ENCODE peak calls at places on chromosomes 11 and 22, in seven cellular contexts. One of them, this sample, is unnamed. For H3K27me3, the result is how much of the 10 kb centered on the place peaks cover.

GRCh38 chr11:70699294-70700221 is 301.2 kb downstream of the CTTN start:
- DNase-seq in prostate gland: no peak
- DNase-seq in dorsolateral prefrontal cortex: no peak
- DNase-seq in neuronal stem cell: peak
- DNase-seq in Caco-2: no peak
- DNase-seq in HCT116: no peak
- DNase-seq in SK-N-SH: peak
- DNase-seq in this sample: peak

GRCh38 chr22:42275970-42276369 is 5.5 kb upstream of the TCF20 start:
- DNase-seq in prostate gland: no peak
- DNase-seq in dorsolateral prefrontal cortex: no peak
- DNase-seq in neuronal stem cell: peak
- DNase-seq in Caco-2: no peak
- DNase-seq in HCT116: no peak
- DNase-seq in SK-N-SH: no peak
- DNase-seq in this sample: peak

GRCh38 chr22:28299760-28300159 is 379.9 kb downstream of the TTC28 start:
- DNase-seq in prostate gland: no peak
- DNase-seq in dorsolateral prefrontal cortex: no peak
- DNase-seq in neuronal stem cell: no peak
- DNase-seq in Caco-2: no peak
- DNase-seq in HCT116: no peak
- DNase-seq in SK-N-SH: no peak
- DNase-seq in this sample: no peak

GRCh38 chr11:18536195-18536594 is 9.5 kb upstream of the TSG101 start:
- DNase-seq in prostate gland: no peak
- DNase-seq in dorsolateral prefrontal cortex: no peak
- DNase-seq in neuronal stem cell: no peak
- DNase-seq in Caco-2: no peak
- DNase-seq in HCT116: no peak
- DNase-seq in SK-N-SH: no peak
- DNase-seq in this sample: no peak

GRCh38 chr22:36470994-36471331 is 10.5 kb downstream of the TXN2 start:
- DNase-seq in prostate gland: no peak
- DNase-seq in dorsolateral prefrontal cortex: no peak
- DNase-seq in neuronal stem cell: no peak
- DNase-seq in Caco-2: no peak
- DNase-seq in HCT116: no peak
- DNase-seq in SK-N-SH: no peak
- DNase-seq in this sample: no peak

GRCh38 chr11:12526789-12527188 is 147.4 kb upstream of the TEAD1 start:
- DNase-seq in prostate gland: no peak
- DNase-seq in dorsolateral prefrontal cortex: no peak
- DNase-seq in neuronal stem cell: no peak
- DNase-seq in Caco-2: no peak
- DNase-seq in HCT116: no peak
- DNase-seq in SK-N-SH: no peak
- DNase-seq in this sample: no peak

GRCh38 chr11:67441082-67441683 is 2.1 kb downstream of the CORO1B start:
- DNase-seq in prostate gland: no peak
- DNase-seq in dorsolateral prefrontal cortex: no peak
- DNase-seq in neuronal stem cell: no peak
- DNase-seq in Caco-2: no peak
- DNase-seq in HCT116: no peak
- DNase-seq in SK-N-SH: no peak
- DNase-seq in this sample: no peak

GRCh38 chr11:86515297-86516094 is 140.8 kb downstream of the CCDC81 start:
- DNase-seq in prostate gland: no peak
- DNase-seq in dorsolateral prefrontal cortex: no peak
- DNase-seq in neuronal stem cell: no peak
- DNase-seq in Caco-2: no peak
- DNase-seq in HCT116: no peak
- DNase-seq in SK-N-SH: peak
- DNase-seq in this sample: no peak

GRCh38 chr11:72821920-72822799 is 7.9 kb downstream of the ATG16L2 start:
- DNase-seq in prostate gland: peak
- DNase-seq in dorsolateral prefrontal cortex: peak
- DNase-seq in neuronal stem cell: peak
- DNase-seq in Caco-2: peak
- DNase-seq in HCT116: peak
- DNase-seq in SK-N-SH: peak
- DNase-seq in this sample: peak

GRCh38 chr11:58513747-58514367 is 6.0 kb upstream of the OR5B21 start:
- DNase-seq in prostate gland: peak
- DNase-seq in dorsolateral prefrontal cortex: no peak
- DNase-seq in neuronal stem cell: peak
- DNase-seq in Caco-2: peak
- DNase-seq in HCT116: peak
- DNase-seq in SK-N-SH: peak
- DNase-seq in this sample: peak

GRCh38 chr11:68550485-68550817 is 89.9 kb downstream of the PPP6R3 start:
- DNase-seq in prostate gland: no peak
- DNase-seq in dorsolateral prefrontal cortex: no peak
- DNase-seq in neuronal stem cell: no peak
- DNase-seq in Caco-2: no peak
- DNase-seq in HCT116: no peak
- DNase-seq in SK-N-SH: no peak
- DNase-seq in this sample: no peak

GRCh38 chr11:68950268-68950667 is 30.5 kb downstream of the MRGPRD start:
- DNase-seq in prostate gland: no peak
- DNase-seq in dorsolateral prefrontal cortex: no peak
- DNase-seq in neuronal stem cell: peak
- DNase-seq in Caco-2: peak
- DNase-seq in HCT116: peak
- DNase-seq in SK-N-SH: peak
- DNase-seq in this sample: peak

GRCh38 chr11:64100345-64100744 is 64.6 kb downstream of the FLRT1 start:
- DNase-seq in prostate gland: no peak
- DNase-seq in dorsolateral prefrontal cortex: no peak
- DNase-seq in neuronal stem cell: no peak
- DNase-seq in Caco-2: peak
- DNase-seq in HCT116: no peak
- DNase-seq in SK-N-SH: no peak
- DNase-seq in this sample: peak

GRCh38 chr22:42549329-42550060 is 4.3 kb upstream of the SERHL2 start:
- DNase-seq in prostate gland: no peak
- DNase-seq in dorsolateral prefrontal cortex: no peak
- DNase-seq in neuronal stem cell: no peak
- DNase-seq in Caco-2: no peak
- DNase-seq in HCT116: no peak
- DNase-seq in SK-N-SH: no peak
- DNase-seq in this sample: peak

GRCh38 chr22:23182289-23183106 is 2.2 kb downstream of the BCR start:
- DNase-seq in prostate gland: peak
- DNase-seq in dorsolateral prefrontal cortex: no peak
- DNase-seq in neuronal stem cell: no peak
- DNase-seq in Caco-2: no peak
- DNase-seq in HCT116: no peak
- DNase-seq in SK-N-SH: no peak
- DNase-seq in this sample: peak

GRCh38 chr22:28925916-28926315 is 42.5 kb downstream of the ZNRF3 start:
- DNase-seq in prostate gland: no peak
- DNase-seq in dorsolateral prefrontal cortex: no peak
- DNase-seq in neuronal stem cell: no peak
- DNase-seq in Caco-2: no peak
- DNase-seq in HCT116: no peak
- DNase-seq in SK-N-SH: no peak
- DNase-seq in this sample: peak

GRCh38 chr11:120858740-120859139 is 165.2 kb upstream of the TBCEL start:
- DNase-seq in prostate gland: no peak
- DNase-seq in dorsolateral prefrontal cortex: no peak
- DNase-seq in neuronal stem cell: no peak
- DNase-seq in Caco-2: no peak
- DNase-seq in HCT116: no peak
- DNase-seq in SK-N-SH: no peak
- DNase-seq in this sample: no peak
- H3K4me3 ChIP-seq in prostate gland: no peak
- H3K4me3 ChIP-seq in dorsolateral prefrontal cortex: no peak
- H3K4me3 ChIP-seq in neuronal stem cell: no peak
- H3K4me3 ChIP-seq in Caco-2: no peak
- H3K4me3 ChIP-seq in HCT116: no peak
- H3K4me3 ChIP-seq in SK-N-SH: no peak
- H3K4me3 ChIP-seq in this sample: no peak

GRCh38 chr11:553949-554398 is 6.6 kb downstream of the LMNTD2 start:
- DNase-seq in prostate gland: no peak
- DNase-seq in dorsolateral prefrontal cortex: no peak
- DNase-seq in neuronal stem cell: no peak
- DNase-seq in Caco-2: no peak
- DNase-seq in HCT116: no peak
- DNase-seq in SK-N-SH: no peak
- DNase-seq in this sample: no peak

GRCh38 chr11:553083-553948 is 7.2 kb downstream of the LMNTD2 start:
- DNase-seq in prostate gland: no peak
- DNase-seq in dorsolateral prefrontal cortex: no peak
- DNase-seq in neuronal stem cell: no peak
- DNase-seq in Caco-2: no peak
- DNase-seq in HCT116: no peak
- DNase-seq in SK-N-SH: no peak
- DNase-seq in this sample: no peak

GRCh38 chr11:555500-556174 is 4.9 kb downstream of the LMNTD2 start:
- DNase-seq in prostate gland: no peak
- DNase-seq in dorsolateral prefrontal cortex: no peak
- DNase-seq in neuronal stem cell: no peak
- DNase-seq in Caco-2: no peak
- DNase-seq in HCT116: no peak
- DNase-seq in SK-N-SH: peak
- DNase-seq in this sample: peak

GRCh38 chr11:554824-555499 is 5.6 kb downstream of the LMNTD2 start:
- DNase-seq in prostate gland: peak
- DNase-seq in dorsolateral prefrontal cortex: no peak
- DNase-seq in neuronal stem cell: peak
- DNase-seq in Caco-2: peak
- DNase-seq in HCT116: peak
- DNase-seq in SK-N-SH: peak
- DNase-seq in this sample: peak

DNA sequence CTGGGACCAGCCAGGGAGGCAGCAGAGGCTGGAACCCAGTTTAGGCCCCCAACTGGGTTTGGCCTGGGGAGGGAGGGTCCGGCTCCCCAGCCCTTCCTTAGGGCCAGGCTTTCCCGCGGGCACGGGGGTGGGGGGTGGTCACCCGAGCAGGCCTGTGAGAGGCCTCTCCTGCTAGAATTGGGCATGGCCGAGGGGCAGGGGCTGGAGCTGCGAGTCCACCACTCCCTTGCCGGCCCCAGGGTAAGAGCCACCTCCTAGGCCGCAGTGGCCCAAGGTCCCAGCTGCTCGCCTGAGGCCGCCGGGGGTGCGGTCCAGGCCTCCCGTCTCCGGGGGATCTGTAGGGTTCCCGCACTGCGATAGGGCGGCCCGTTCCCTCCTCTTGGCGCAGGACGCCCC is 6.1 kb downstream of the LMNTD2 start:
- DNase-seq in prostate gland: no peak
- DNase-seq in dorsolateral prefrontal cortex: no peak
- DNase-seq in neuronal stem cell: no peak
- DNase-seq in Caco-2: peak
- DNase-seq in HCT116: no peak
- DNase-seq in SK-N-SH: no peak
- DNase-seq in this sample: no peak
- H3K27me3 ChIP-seq in prostate gland: under half
- H3K27me3 ChIP-seq in dorsolateral prefrontal cortex: half or more
- H3K27me3 ChIP-seq in neuronal stem cell: under half
- H3K27me3 ChIP-seq in Caco-2: under half
- H3K27me3 ChIP-seq in HCT116: under half
- H3K27me3 ChIP-seq in SK-N-SH: under half
- H3K27me3 ChIP-seq in this sample: under half

DNA sequence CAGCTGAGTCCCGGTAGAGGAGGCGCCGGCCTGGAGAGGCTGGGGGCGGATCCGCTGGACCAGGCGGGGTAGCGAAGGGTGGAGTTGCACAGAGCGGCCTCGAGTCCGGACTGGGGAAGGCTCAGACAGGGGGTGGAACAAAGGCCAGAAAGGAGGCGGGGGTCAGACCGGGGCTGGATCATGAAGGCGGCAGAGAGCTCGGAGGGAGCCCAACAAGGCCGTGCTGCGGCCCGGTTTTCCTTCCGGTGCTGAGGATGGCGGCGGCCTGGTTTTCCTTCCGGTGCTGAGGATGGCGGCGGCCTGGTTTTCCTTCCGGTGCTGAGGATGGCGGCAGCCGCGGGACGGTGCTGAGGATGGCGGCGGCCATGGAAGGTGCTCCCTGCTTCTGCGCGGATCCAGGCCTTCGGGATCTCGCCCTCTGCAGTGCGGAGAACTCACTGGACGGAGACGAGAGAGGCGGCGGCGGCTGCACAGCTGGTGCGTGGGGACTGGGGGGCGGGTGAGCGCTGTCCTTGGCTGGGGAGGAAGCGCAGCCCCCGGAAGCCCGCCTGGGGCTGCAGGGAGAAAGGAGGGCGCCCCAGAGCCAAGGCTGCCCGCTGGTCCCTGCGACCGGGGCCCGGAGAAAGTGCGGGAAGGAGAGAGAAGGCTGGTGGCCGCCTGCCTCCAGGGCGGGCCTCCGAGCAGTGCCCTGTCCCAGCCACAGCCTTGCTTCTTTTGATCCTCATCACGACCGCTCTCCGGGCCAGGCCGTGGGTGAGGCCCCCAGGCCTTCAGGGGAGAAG is 350.4 kb upstream of the B3GAT1 start:
- DNase-seq in prostate gland: no peak
- DNase-seq in dorsolateral prefrontal cortex: no peak
- DNase-seq in neuronal stem cell: no peak
- DNase-seq in Caco-2: no peak
- DNase-seq in HCT116: no peak
- DNase-seq in SK-N-SH: no peak
- DNase-seq in this sample: peak
- H3K4me3 ChIP-seq in prostate gland: no peak
- H3K4me3 ChIP-seq in dorsolateral prefrontal cortex: no peak
- H3K4me3 ChIP-seq in neuronal stem cell: no peak
- H3K4me3 ChIP-seq in Caco-2: no peak
- H3K4me3 ChIP-seq in HCT116: no peak
- H3K4me3 ChIP-seq in SK-N-SH: no peak
- H3K4me3 ChIP-seq in this sample: no peak

DNA sequence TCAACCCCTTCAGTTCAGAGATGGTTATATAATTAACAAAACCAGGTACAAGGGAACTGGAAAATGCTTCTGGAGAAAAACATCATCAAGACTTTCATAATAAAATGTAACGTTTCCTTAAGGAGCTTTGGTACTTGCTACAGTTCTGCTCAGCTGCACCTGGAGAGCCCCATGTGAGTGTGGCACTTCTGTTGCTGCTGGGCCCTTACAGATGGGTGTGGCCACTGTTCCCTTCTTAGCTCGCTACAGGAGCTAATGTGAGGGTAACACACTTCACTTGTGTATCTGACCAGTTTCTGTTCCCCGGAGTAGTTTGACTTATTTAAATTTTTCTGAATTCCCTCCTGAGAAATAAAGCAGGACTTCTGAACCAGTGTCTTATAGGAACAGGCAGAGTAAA is 4.0 kb downstream of the POU2AF3 start:
- DNase-seq in prostate gland: no peak
- DNase-seq in dorsolateral prefrontal cortex: no peak
- DNase-seq in neuronal stem cell: no peak
- DNase-seq in Caco-2: no peak
- DNase-seq in HCT116: no peak
- DNase-seq in SK-N-SH: no peak
- DNase-seq in this sample: no peak
- H3K27me3 ChIP-seq in prostate gland: under half
- H3K27me3 ChIP-seq in dorsolateral prefrontal cortex: under half
- H3K27me3 ChIP-seq in neuronal stem cell: half or more
- H3K27me3 ChIP-seq in Caco-2: under half
- H3K27me3 ChIP-seq in HCT116: under half
- H3K27me3 ChIP-seq in SK-N-SH: under half
- H3K27me3 ChIP-seq in this sample: under half

This sample was measured in H7.